ENCODE peak calls at places on chromosomes 3 and 15, in eight cellular contexts. One of them, this sample, is unnamed. For H3K9me3, the result is how much of the 10 kb centered on the place peaks cover.

GRCh38 chr15:38517312-38517711 is 47.3 kb downstream of the RASGRP1 start:
- DNase-seq in spleen: no peak
- DNase-seq in HCT116: no peak
- DNase-seq in left ventricle myocardium inferior: no peak
- DNase-seq in CD8-positive, alpha-beta memory T cell: no peak
- DNase-seq in right lobe of liver: no peak
- DNase-seq in ovary: no peak
- DNase-seq in prostate gland: no peak
- DNase-seq in this sample: no peak

GRCh38 chr15:66907826-66908502 is 157.4 kb upstream of the SMAD3 start:
- DNase-seq in spleen: peak
- DNase-seq in HCT116: no peak
- DNase-seq in left ventricle myocardium inferior: peak
- DNase-seq in CD8-positive, alpha-beta memory T cell: no peak
- DNase-seq in right lobe of liver: no peak
- DNase-seq in ovary: no peak
- DNase-seq in prostate gland: peak
- DNase-seq in this sample: no peak

GRCh38 chr3:73060302-73060723 is 1.1 kb upstream of the EBLN2 start:
- DNase-seq in spleen: no peak
- DNase-seq in HCT116: no peak
- DNase-seq in left ventricle myocardium inferior: no peak
- DNase-seq in CD8-positive, alpha-beta memory T cell: no peak
- DNase-seq in right lobe of liver: no peak
- DNase-seq in ovary: no peak
- DNase-seq in prostate gland: no peak
- DNase-seq in this sample: peak

GRCh38 chr3:35927441-35927840 is 288.1 kb downstream of the ARPP21 start:
- DNase-seq in spleen: no peak
- DNase-seq in HCT116: no peak
- DNase-seq in left ventricle myocardium inferior: no peak
- DNase-seq in CD8-positive, alpha-beta memory T cell: no peak
- DNase-seq in right lobe of liver: no peak
- DNase-seq in ovary: no peak
- DNase-seq in prostate gland: no peak
- DNase-seq in this sample: no peak

GRCh38 chr3:103403191-103403590 is 968.4 kb downstream of the ZPLD1 start:
- DNase-seq in spleen: no peak
- DNase-seq in HCT116: no peak
- DNase-seq in left ventricle myocardium inferior: no peak
- DNase-seq in CD8-positive, alpha-beta memory T cell: no peak
- DNase-seq in right lobe of liver: no peak
- DNase-seq in ovary: no peak
- DNase-seq in prostate gland: no peak
- DNase-seq in this sample: no peak

GRCh38 chr3:135412475-135412874 is 553.1 kb upstream of the PPP2R3A start:
- DNase-seq in spleen: no peak
- DNase-seq in HCT116: no peak
- DNase-seq in left ventricle myocardium inferior: no peak
- DNase-seq in CD8-positive, alpha-beta memory T cell: no peak
- DNase-seq in right lobe of liver: no peak
- DNase-seq in ovary: no peak
- DNase-seq in prostate gland: no peak
- DNase-seq in this sample: no peak

GRCh38 chr3:172102123-172102882 is 62.9 kb downstream of the FNDC3B start:
- DNase-seq in spleen: peak
- DNase-seq in HCT116: no peak
- DNase-seq in left ventricle myocardium inferior: no peak
- DNase-seq in CD8-positive, alpha-beta memory T cell: peak
- DNase-seq in right lobe of liver: peak
- DNase-seq in ovary: no peak
- DNase-seq in prostate gland: no peak
- DNase-seq in this sample: no peak

GRCh38 chr3:188085596-188086560 is 68.1 kb upstream of the LPP start:
- DNase-seq in spleen: no peak
- DNase-seq in HCT116: no peak
- DNase-seq in left ventricle myocardium inferior: no peak
- DNase-seq in CD8-positive, alpha-beta memory T cell: no peak
- DNase-seq in right lobe of liver: no peak
- DNase-seq in ovary: no peak
- DNase-seq in prostate gland: no peak
- DNase-seq in this sample: no peak

GRCh38 chr3:149224736-149225594 is 3.3 kb upstream of the CP start:
- DNase-seq in spleen: no peak
- DNase-seq in HCT116: no peak
- DNase-seq in left ventricle myocardium inferior: no peak
- DNase-seq in CD8-positive, alpha-beta memory T cell: peak
- DNase-seq in right lobe of liver: peak
- DNase-seq in ovary: no peak
- DNase-seq in prostate gland: peak
- DNase-seq in this sample: no peak

GRCh38 chr3:114363554-114364202 is 69.8 kb downstream of the TIGIT start:
- DNase-seq in spleen: no peak
- DNase-seq in HCT116: no peak
- DNase-seq in left ventricle myocardium inferior: no peak
- DNase-seq in CD8-positive, alpha-beta memory T cell: no peak
- DNase-seq in right lobe of liver: no peak
- DNase-seq in ovary: no peak
- DNase-seq in prostate gland: no peak
- DNase-seq in this sample: no peak

GRCh38 chr15:34323217-34323616 is 14.4 kb downstream of the SLC12A6 start:
- DNase-seq in spleen: no peak
- DNase-seq in HCT116: no peak
- DNase-seq in left ventricle myocardium inferior: no peak
- DNase-seq in CD8-positive, alpha-beta memory T cell: no peak
- DNase-seq in right lobe of liver: no peak
- DNase-seq in ovary: no peak
- DNase-seq in prostate gland: no peak
- DNase-seq in this sample: no peak

GRCh38 chr3:177714945-177715344 is 517.7 kb upstream of the TBL1XR1 start:
- DNase-seq in spleen: no peak
- DNase-seq in HCT116: no peak
- DNase-seq in left ventricle myocardium inferior: no peak
- DNase-seq in CD8-positive, alpha-beta memory T cell: no peak
- DNase-seq in right lobe of liver: no peak
- DNase-seq in ovary: no peak
- DNase-seq in prostate gland: no peak
- DNase-seq in this sample: no peak

GRCh38 chr15:58770519-58770856 is 614 bp upstream of the MINDY2 start:
- DNase-seq in spleen: no peak
- DNase-seq in HCT116: no peak
- DNase-seq in left ventricle myocardium inferior: no peak
- DNase-seq in CD8-positive, alpha-beta memory T cell: no peak
- DNase-seq in right lobe of liver: no peak
- DNase-seq in ovary: no peak
- DNase-seq in prostate gland: no peak
- DNase-seq in this sample: peak

GRCh38 chr15:101828774-101829173 is 16.8 kb downstream of the OR4F15 start:
- DNase-seq in spleen: no peak
- DNase-seq in HCT116: no peak
- DNase-seq in left ventricle myocardium inferior: no peak
- DNase-seq in CD8-positive, alpha-beta memory T cell: no peak
- DNase-seq in right lobe of liver: no peak
- DNase-seq in ovary: no peak
- DNase-seq in prostate gland: no peak
- DNase-seq in this sample: no peak

GRCh38 chr15:55319537-55320325 is 709 bp downstream of the PIGB start:
- DNase-seq in spleen: no peak
- DNase-seq in HCT116: no peak
- DNase-seq in left ventricle myocardium inferior: no peak
- DNase-seq in CD8-positive, alpha-beta memory T cell: no peak
- DNase-seq in right lobe of liver: no peak
- DNase-seq in ovary: no peak
- DNase-seq in prostate gland: no peak
- DNase-seq in this sample: no peak

GRCh38 chr3:131381445-131382291 is at the start of gene NUDT16:
- DNase-seq in spleen: peak
- DNase-seq in HCT116: peak
- DNase-seq in left ventricle myocardium inferior: peak
- DNase-seq in CD8-positive, alpha-beta memory T cell: peak
- DNase-seq in right lobe of liver: peak
- DNase-seq in ovary: peak
- DNase-seq in prostate gland: peak
- DNase-seq in this sample: no peak

GRCh38 chr3:131387796-131388195 is 6.2 kb downstream of the NUDT16 start:
- DNase-seq in spleen: no peak
- DNase-seq in HCT116: no peak
- DNase-seq in left ventricle myocardium inferior: no peak
- DNase-seq in CD8-positive, alpha-beta memory T cell: no peak
- DNase-seq in right lobe of liver: no peak
- DNase-seq in ovary: no peak
- DNase-seq in prostate gland: no peak
- DNase-seq in this sample: no peak

GRCh38 chr3:131390331-131390730 is 8.8 kb downstream of the NUDT16 start:
- DNase-seq in spleen: no peak
- DNase-seq in HCT116: no peak
- DNase-seq in left ventricle myocardium inferior: no peak
- DNase-seq in CD8-positive, alpha-beta memory T cell: no peak
- DNase-seq in right lobe of liver: no peak
- DNase-seq in ovary: no peak
- DNase-seq in prostate gland: no peak
- DNase-seq in this sample: no peak

GRCh38 chr3:131388400-131388799 is 6.8 kb downstream of the NUDT16 start:
- DNase-seq in spleen: no peak
- DNase-seq in HCT116: no peak
- DNase-seq in left ventricle myocardium inferior: no peak
- DNase-seq in CD8-positive, alpha-beta memory T cell: no peak
- DNase-seq in right lobe of liver: no peak
- DNase-seq in ovary: no peak
- DNase-seq in prostate gland: no peak
- DNase-seq in this sample: no peak

DNA sequence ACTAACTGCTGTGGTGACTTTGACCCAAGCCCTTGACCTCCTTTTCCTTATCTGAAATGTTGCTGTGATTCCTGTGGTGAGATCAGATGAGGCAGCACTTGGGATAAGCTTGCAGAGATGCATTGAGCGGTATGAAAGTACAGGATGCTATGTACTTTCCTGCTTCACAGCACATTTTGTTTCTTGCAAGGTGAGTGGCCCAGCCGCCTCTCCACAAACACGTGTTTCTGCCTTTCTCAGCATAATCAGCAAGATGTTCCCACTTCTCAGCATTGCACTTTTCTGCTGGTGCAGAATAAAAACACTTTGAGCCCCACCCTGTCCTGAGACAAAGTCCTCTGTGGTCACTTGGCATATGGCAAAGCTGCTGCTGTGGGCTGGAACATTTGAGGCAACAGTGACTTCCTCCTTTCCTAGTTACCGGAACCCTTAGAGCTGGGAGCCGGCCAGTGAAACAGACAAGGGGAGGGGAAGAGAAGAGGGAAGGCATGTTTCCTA is 4.9 kb downstream of the NUDT16 start:
- DNase-seq in spleen: peak
- DNase-seq in HCT116: no peak
- DNase-seq in left ventricle myocardium inferior: peak
- DNase-seq in CD8-positive, alpha-beta memory T cell: no peak
- DNase-seq in right lobe of liver: peak
- DNase-seq in ovary: no peak
- DNase-seq in prostate gland: peak
- DNase-seq in this sample: no peak
- H3K9me3 ChIP-seq in spleen: under half
- H3K9me3 ChIP-seq in HCT116: under half
- H3K9me3 ChIP-seq in left ventricle myocardium inferior: under half
- H3K9me3 ChIP-seq in CD8-positive, alpha-beta memory T cell: under half
- H3K9me3 ChIP-seq in right lobe of liver: under half
- H3K9me3 ChIP-seq in ovary: under half
- H3K9me3 ChIP-seq in prostate gland: under half
- H3K9me3 ChIP-seq in this sample: under half

GRCh38 chr3:21294768-21295167 is 456.2 kb downstream of the ZNF385D start:
- DNase-seq in spleen: no peak
- DNase-seq in HCT116: no peak
- DNase-seq in left ventricle myocardium inferior: no peak
- DNase-seq in CD8-positive, alpha-beta memory T cell: no peak
- DNase-seq in right lobe of liver: no peak
- DNase-seq in ovary: no peak
- DNase-seq in prostate gland: no peak
- DNase-seq in this sample: no peak
- H3K9me3 ChIP-seq in spleen: under half
- H3K9me3 ChIP-seq in HCT116: under half
- H3K9me3 ChIP-seq in left ventricle myocardium inferior: under half
- H3K9me3 ChIP-seq in CD8-positive, alpha-beta memory T cell: under half
- H3K9me3 ChIP-seq in right lobe of liver: under half
- H3K9me3 ChIP-seq in ovary: under half
- H3K9me3 ChIP-seq in prostate gland: under half
- H3K9me3 ChIP-seq in this sample: under half

GRCh38 chr3:198107840-198108734 is 148.1 kb downstream of the LMLN start:
- DNase-seq in spleen: no peak
- DNase-seq in HCT116: no peak
- DNase-seq in left ventricle myocardium inferior: no peak
- DNase-seq in CD8-positive, alpha-beta memory T cell: no peak
- DNase-seq in right lobe of liver: no peak
- DNase-seq in ovary: no peak
- DNase-seq in prostate gland: no peak
- DNase-seq in this sample: peak

GRCh38 chr3:198112031-198112430 is 152.0 kb downstream of the LMLN start:
- DNase-seq in spleen: no peak
- DNase-seq in HCT116: no peak
- DNase-seq in left ventricle myocardium inferior: no peak
- DNase-seq in CD8-positive, alpha-beta memory T cell: no peak
- DNase-seq in right lobe of liver: no peak
- DNase-seq in ovary: no peak
- DNase-seq in prostate gland: no peak
- DNase-seq in this sample: no peak

GRCh38 chr3:198109883-198110282 is 149.9 kb downstream of the LMLN start:
- DNase-seq in spleen: no peak
- DNase-seq in HCT116: no peak
- DNase-seq in left ventricle myocardium inferior: no peak
- DNase-seq in CD8-positive, alpha-beta memory T cell: no peak
- DNase-seq in right lobe of liver: no peak
- DNase-seq in ovary: no peak
- DNase-seq in prostate gland: no peak
- DNase-seq in this sample: no peak

GRCh38 chr3:198108756-198109155 is 148.7 kb downstream of the LMLN start:
- DNase-seq in spleen: no peak
- DNase-seq in HCT116: no peak
- DNase-seq in left ventricle myocardium inferior: no peak
- DNase-seq in CD8-positive, alpha-beta memory T cell: no peak
- DNase-seq in right lobe of liver: no peak
- DNase-seq in ovary: no peak
- DNase-seq in prostate gland: no peak
- DNase-seq in this sample: peak

GRCh38 chr3:198113219-198114053 is 153.4 kb downstream of the LMLN start:
- DNase-seq in spleen: peak
- DNase-seq in HCT116: no peak
- DNase-seq in left ventricle myocardium inferior: no peak
- DNase-seq in CD8-positive, alpha-beta memory T cell: no peak
- DNase-seq in right lobe of liver: peak
- DNase-seq in ovary: no peak
- DNase-seq in prostate gland: no peak
- DNase-seq in this sample: no peak
- H3K9me3 ChIP-seq in spleen: under half
- H3K9me3 ChIP-seq in HCT116: under half
- H3K9me3 ChIP-seq in left ventricle myocardium inferior: under half
- H3K9me3 ChIP-seq in CD8-positive, alpha-beta memory T cell: under half
- H3K9me3 ChIP-seq in right lobe of liver: under half
- H3K9me3 ChIP-seq in ovary: under half
- H3K9me3 ChIP-seq in prostate gland: under half
- H3K9me3 ChIP-seq in this sample: under half

DNA sequence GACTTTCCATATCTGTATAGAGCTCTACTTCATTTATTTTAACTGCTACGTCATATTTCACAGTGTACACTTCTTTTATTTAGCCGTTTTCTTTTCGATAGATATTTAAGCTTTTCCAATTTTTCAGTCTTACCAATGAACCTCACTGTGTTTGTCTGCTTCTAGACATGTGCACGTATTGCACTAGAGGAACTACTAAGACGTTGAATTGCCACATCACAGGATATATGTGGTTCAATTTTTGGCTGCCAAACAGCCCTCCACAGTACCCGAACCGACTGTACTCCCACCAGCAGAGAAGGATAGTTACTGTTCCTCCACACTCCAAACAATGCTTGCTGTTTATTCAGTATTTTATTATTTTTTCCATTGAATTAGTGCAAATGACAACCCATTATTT is 2.0 kb downstream of the NR1I2 start:
- DNase-seq in spleen: no peak
- DNase-seq in HCT116: no peak
- DNase-seq in left ventricle myocardium inferior: no peak
- DNase-seq in CD8-positive, alpha-beta memory T cell: no peak
- DNase-seq in right lobe of liver: no peak
- DNase-seq in ovary: no peak
- DNase-seq in prostate gland: no peak
- DNase-seq in this sample: no peak
- H3K9me3 ChIP-seq in spleen: under half
- H3K9me3 ChIP-seq in HCT116: under half
- H3K9me3 ChIP-seq in left ventricle myocardium inferior: under half
- H3K9me3 ChIP-seq in CD8-positive, alpha-beta memory T cell: under half
- H3K9me3 ChIP-seq in right lobe of liver: under half
- H3K9me3 ChIP-seq in ovary: under half
- H3K9me3 ChIP-seq in prostate gland: under half
- H3K9me3 ChIP-seq in this sample: under half

This sample was measured in SK-N-MC.